ENCODE peak calls at places on chromosome 17, in seven cellular contexts. One of them, this sample, is unnamed.
A peak's percentile ranks its signal among the peaks of the same experiment; 100 is the strongest.

GRCh38 chr17:3738562-3739295 is 15.0 kb downstream of the HASPIN start:
- DNase-seq in mucosa of descending colon: peak; percentile 72
- DNase-seq in aorta: no peak
- DNase-seq in left lung: peak; percentile 74
- DNase-seq in heart left ventricle: no peak
- DNase-seq in CD4-positive, alpha-beta memory T cell: peak; percentile 46
- DNase-seq in DND-41: peak; percentile 83
- DNase-seq in this sample: peak; percentile 38

GRCh38 chr17:63555475-63556156 is 5.3 kb downstream of the DCAF7 start:
- DNase-seq in mucosa of descending colon: no peak
- DNase-seq in aorta: no peak
- DNase-seq in left lung: no peak
- DNase-seq in heart left ventricle: no peak
- DNase-seq in CD4-positive, alpha-beta memory T cell: no peak
- DNase-seq in DND-41: no peak
- DNase-seq in this sample: no peak

GRCh38 chr17:50037321-50038107 is 18.4 kb upstream of the ITGA3 start:
- DNase-seq in mucosa of descending colon: peak; percentile 34
- DNase-seq in aorta: peak; percentile 86
- DNase-seq in left lung: peak; percentile 87
- DNase-seq in heart left ventricle: no peak
- DNase-seq in CD4-positive, alpha-beta memory T cell: no peak
- DNase-seq in DND-41: no peak
- DNase-seq in this sample: no peak

GRCh38 chr17:81870978-81871386 is at the start of gene ARHGDIA:
- DNase-seq in mucosa of descending colon: no peak
- DNase-seq in aorta: no peak
- DNase-seq in left lung: no peak
- DNase-seq in heart left ventricle: no peak
- DNase-seq in CD4-positive, alpha-beta memory T cell: no peak
- DNase-seq in DND-41: no peak
- DNase-seq in this sample: no peak

GRCh38 chr17:72984925-72985322 is 107.6 kb downstream of the SLC39A11 start:
- DNase-seq in mucosa of descending colon: no peak
- DNase-seq in aorta: no peak
- DNase-seq in left lung: no peak
- DNase-seq in heart left ventricle: no peak
- DNase-seq in CD4-positive, alpha-beta memory T cell: no peak
- DNase-seq in DND-41: no peak
- DNase-seq in this sample: no peak

GRCh38 chr17:72427761-72428109 is 306.9 kb downstream of the SOX9 start:
- DNase-seq in mucosa of descending colon: no peak
- DNase-seq in aorta: no peak
- DNase-seq in left lung: no peak
- DNase-seq in heart left ventricle: no peak
- DNase-seq in CD4-positive, alpha-beta memory T cell: no peak
- DNase-seq in DND-41: no peak
- DNase-seq in this sample: no peak

GRCh38 chr17:51857052-51857593 is 301.4 kb downstream of the CA10 start:
- DNase-seq in mucosa of descending colon: no peak
- DNase-seq in aorta: no peak
- DNase-seq in left lung: no peak
- DNase-seq in heart left ventricle: no peak
- DNase-seq in CD4-positive, alpha-beta memory T cell: no peak
- DNase-seq in DND-41: no peak
- DNase-seq in this sample: no peak

GRCh38 chr17:81365601-81366585 is 29.4 kb upstream of the BAHCC1 start:
- DNase-seq in mucosa of descending colon: peak; percentile 85
- DNase-seq in aorta: peak; percentile 73
- DNase-seq in left lung: peak; percentile 75
- DNase-seq in heart left ventricle: no peak
- DNase-seq in CD4-positive, alpha-beta memory T cell: peak; percentile 38
- DNase-seq in DND-41: peak; percentile 32
- DNase-seq in this sample: no peak

GRCh38 chr17:48612854-48613691 is 2.0 kb downstream of the HOXB8 start:
- DNase-seq in mucosa of descending colon: no peak
- DNase-seq in aorta: no peak
- DNase-seq in left lung: no peak
- DNase-seq in heart left ventricle: no peak
- DNase-seq in CD4-positive, alpha-beta memory T cell: peak; percentile 58
- DNase-seq in DND-41: no peak
- DNase-seq in this sample: peak; percentile 50

GRCh38 chr17:50003916-50004315 is 8.9 kb upstream of the DLX3 start:
- DNase-seq in mucosa of descending colon: no peak
- DNase-seq in aorta: no peak
- DNase-seq in left lung: no peak
- DNase-seq in heart left ventricle: no peak
- DNase-seq in CD4-positive, alpha-beta memory T cell: no peak
- DNase-seq in DND-41: no peak
- DNase-seq in this sample: no peak

GRCh38 chr17:78671607-78672404 is 94.6 kb upstream of the DNAH17 start:
- DNase-seq in mucosa of descending colon: no peak
- DNase-seq in aorta: no peak
- DNase-seq in left lung: no peak
- DNase-seq in heart left ventricle: no peak
- DNase-seq in CD4-positive, alpha-beta memory T cell: no peak
- DNase-seq in DND-41: no peak
- DNase-seq in this sample: no peak

GRCh38 chr17:61699032-61699431 is 108.0 kb upstream of the NACA2 start:
- DNase-seq in mucosa of descending colon: no peak
- DNase-seq in aorta: no peak
- DNase-seq in left lung: no peak
- DNase-seq in heart left ventricle: no peak
- DNase-seq in CD4-positive, alpha-beta memory T cell: no peak
- DNase-seq in DND-41: no peak
- DNase-seq in this sample: no peak
- H3K9me3 ChIP-seq in mucosa of descending colon: peaks cover 33% of the 10 kb centered on the region
- H3K9me3 ChIP-seq in aorta: peaks cover 4% of the 10 kb centered on the region
- H3K9me3 ChIP-seq in left lung: peaks cover 63% of the 10 kb centered on the region
- H3K9me3 ChIP-seq in heart left ventricle: peaks cover 52% of the 10 kb centered on the region
- H3K9me3 ChIP-seq in CD4-positive, alpha-beta memory T cell: peaks cover 22% of the 10 kb centered on the region
- H3K9me3 ChIP-seq in DND-41: peaks cover 35% of the 10 kb centered on the region
- H3K9me3 ChIP-seq in this sample: peaks cover 6% of the 10 kb centered on the region

DNA sequence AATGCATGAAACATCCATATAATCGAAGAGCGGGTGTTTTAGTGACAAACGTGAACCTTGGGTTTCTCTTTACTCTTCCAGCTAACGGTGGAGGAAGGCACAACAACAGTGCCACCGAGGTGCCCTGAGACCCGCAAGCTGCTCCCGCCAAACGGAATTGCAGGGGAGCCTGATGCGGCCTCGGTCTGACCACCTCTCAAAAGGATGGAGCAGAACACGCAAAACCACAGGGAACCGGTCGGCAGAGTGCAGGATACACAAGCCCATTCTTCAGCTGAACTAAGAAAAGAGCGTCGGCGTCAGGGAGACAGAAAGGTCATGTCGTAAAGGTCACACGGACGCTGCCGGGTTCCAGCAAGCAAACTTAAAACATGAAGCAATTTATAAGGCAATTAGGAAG is 109.5 kb upstream of the ZNF750 start:
- DNase-seq in mucosa of descending colon: no peak
- DNase-seq in aorta: no peak
- DNase-seq in left lung: peak; percentile 26
- DNase-seq in heart left ventricle: no peak
- DNase-seq in CD4-positive, alpha-beta memory T cell: no peak
- DNase-seq in DND-41: no peak
- DNase-seq in this sample: no peak
- H3K9me3 ChIP-seq in mucosa of descending colon: peaks cover 36% of the 10 kb centered on the region
- H3K9me3 ChIP-seq in aorta: peaks cover 5% of the 10 kb centered on the region
- H3K9me3 ChIP-seq in left lung: peaks cover 28% of the 10 kb centered on the region
- H3K9me3 ChIP-seq in heart left ventricle: peaks cover 19% of the 10 kb centered on the region
- H3K9me3 ChIP-seq in CD4-positive, alpha-beta memory T cell: peaks cover 9% of the 10 kb centered on the region
- H3K9me3 ChIP-seq in DND-41: peaks cover 20% of the 10 kb centered on the region
- H3K9me3 ChIP-seq in this sample: peaks cover 6% of the 10 kb centered on the region

DNA sequence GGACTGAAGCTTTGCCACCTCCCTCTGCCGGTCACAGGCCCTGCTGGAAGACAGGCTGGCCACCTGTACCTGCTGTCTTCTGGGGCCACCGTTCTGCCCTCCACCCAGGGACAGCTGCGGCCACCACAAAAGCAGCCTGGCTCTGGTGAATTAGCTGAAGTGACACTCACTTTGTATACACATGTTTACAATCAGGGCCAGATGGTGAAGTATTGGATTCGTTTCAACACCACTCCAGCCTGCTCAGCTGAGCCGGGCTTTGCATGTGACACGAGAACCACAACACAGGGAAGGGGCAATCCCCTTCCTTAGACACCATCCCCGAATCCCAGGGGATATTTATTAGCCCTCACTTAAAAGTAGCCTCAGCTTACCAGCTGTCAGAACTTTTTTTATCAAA is 191.5 kb upstream of the RPL38 start:
- DNase-seq in mucosa of descending colon: no peak
- DNase-seq in aorta: no peak
- DNase-seq in left lung: no peak
- DNase-seq in heart left ventricle: no peak
- DNase-seq in CD4-positive, alpha-beta memory T cell: no peak
- DNase-seq in DND-41: no peak
- DNase-seq in this sample: no peak
- H3K9me3 ChIP-seq in mucosa of descending colon: no peaks in the 10 kb centered on the region
- H3K9me3 ChIP-seq in aorta: peaks cover 5% of the 10 kb centered on the region
- H3K9me3 ChIP-seq in left lung: no peaks in the 10 kb centered on the region
- H3K9me3 ChIP-seq in heart left ventricle: no peaks in the 10 kb centered on the region
- H3K9me3 ChIP-seq in CD4-positive, alpha-beta memory T cell: no peaks in the 10 kb centered on the region
- H3K9me3 ChIP-seq in DND-41: no peaks in the 10 kb centered on the region
- H3K9me3 ChIP-seq in this sample: no peaks in the 10 kb centered on the region

GRCh38 chr17:19677736-19678379 is 29.3 kb downstream of the ALDH3A2 start:
- DNase-seq in mucosa of descending colon: no peak
- DNase-seq in aorta: no peak
- DNase-seq in left lung: no peak
- DNase-seq in heart left ventricle: no peak
- DNase-seq in CD4-positive, alpha-beta memory T cell: no peak
- DNase-seq in DND-41: no peak
- DNase-seq in this sample: no peak
- H3K9me3 ChIP-seq in mucosa of descending colon: no peaks in the 10 kb centered on the region
- H3K9me3 ChIP-seq in aorta: no peaks in the 10 kb centered on the region
- H3K9me3 ChIP-seq in left lung: no peaks in the 10 kb centered on the region
- H3K9me3 ChIP-seq in heart left ventricle: no peaks in the 10 kb centered on the region
- H3K9me3 ChIP-seq in CD4-positive, alpha-beta memory T cell: no peaks in the 10 kb centered on the region
- H3K9me3 ChIP-seq in DND-41: no peaks in the 10 kb centered on the region
- H3K9me3 ChIP-seq in this sample: no peaks in the 10 kb centered on the region

GRCh38 chr17:17423656-17424055 is 53.1 kb upstream of the MED9 start:
- DNase-seq in mucosa of descending colon: no peak
- DNase-seq in aorta: no peak
- DNase-seq in left lung: no peak
- DNase-seq in heart left ventricle: no peak
- DNase-seq in CD4-positive, alpha-beta memory T cell: no peak
- DNase-seq in DND-41: no peak
- DNase-seq in this sample: no peak
- H3K9me3 ChIP-seq in mucosa of descending colon: no peaks in the 10 kb centered on the region
- H3K9me3 ChIP-seq in aorta: no peaks in the 10 kb centered on the region
- H3K9me3 ChIP-seq in left lung: peaks cover 12% of the 10 kb centered on the region
- H3K9me3 ChIP-seq in heart left ventricle: no peaks in the 10 kb centered on the region
- H3K9me3 ChIP-seq in CD4-positive, alpha-beta memory T cell: peaks cover 4% of the 10 kb centered on the region
- H3K9me3 ChIP-seq in DND-41: peaks cover 34% of the 10 kb centered on the region
- H3K9me3 ChIP-seq in this sample: no peaks in the 10 kb centered on the region